ENCODE peak calls at places on chromosomes 6 and 20, in nine cellular contexts. A is osteocyte; P is iPS-NIHi11; R is amniotic epithelial cell; E is T-helper 1 cell; W is kidney tubule cell; Q is activated CD4-positive, alpha-beta T cell treated with anti-CD3 and anti-CD28 coated beads for 1 hour; X is tibial nerve; M is DMS 273 treated with DMSO at 0.1 percent for 48 hours. H is an unnamed sample.

GRCh38 chr6:39614393-39614792 is 110.8 kb downstream of the KIF6 start:
- DNase-seq in A (no peak), P (no peak), R (no peak), E (no peak), W (no peak), Q (no peak), X (no peak), M (no peak), H (no peak)

GRCh38 chr6:165245287-165245686 is 64.1 kb downstream of the C6orf118 start:
- DNase-seq in A (no peak), P (no peak), R (no peak), E (no peak), W (peak; percentile 38), Q (no peak), X (no peak), M (no peak), H (no peak)

GRCh38 chr6:159038914-159039884 is 5.6 kb downstream of the TAGAP start:
- DNase-seq in A (no peak), P (no peak), R (peak; percentile 52), E (no peak), W (peak; percentile 64), Q (no peak), X (no peak), M (no peak), H (no peak)

GRCh38 chr6:3855866-3856265 is 6.7 kb downstream of the FAM50B start:
- DNase-seq in A (no peak), P (no peak), R (no peak), E (no peak), W (no peak), Q (no peak), X (no peak), M (no peak), H (no peak)

GRCh38 chr6:17591292-17591691 is 8.8 kb upstream of the FAM8A1 start:
- DNase-seq in A (no peak), P (no peak), R (no peak), E (no peak), W (no peak), Q (no peak), X (no peak), M (no peak), H (no peak)

GRCh38 chr6:158125271-158125670 is 42.8 kb downstream of the SERAC1 start:
- DNase-seq in A (no peak), P (no peak), R (no peak), E (no peak), W (no peak), Q (no peak), X (no peak), M (no peak), H (no peak)

GRCh38 chr6:13411484-13411883 is 75.9 kb downstream of the GFOD1 start:
- DNase-seq in A (no peak), P (no peak), R (no peak), E (no peak), W (no peak), Q (no peak), X (no peak), M (no peak), H (no peak)

GRCh38 chr6:139406577-139407343 is 32.3 kb upstream of the CITED2 start:
- DNase-seq in A (no peak), P (no peak), R (no peak), E (no peak), W (peak; percentile 70), Q (no peak), X (no peak), M (no peak), H (no peak)

GRCh38 chr6:5094327-5094726 is 9.2 kb downstream of the PPP1R3G start:
- DNase-seq in A (no peak), P (no peak), R (peak; percentile 95), E (no peak), W (peak; percentile 63), Q (no peak), X (no peak), M (no peak), H (no peak)

GRCh38 chr20:21796059-21796458 is 90.6 kb downstream of the PAX1 start:
- DNase-seq in A (no peak), P (peak; percentile 22), R (no peak), E (no peak), W (no peak), Q (no peak), X (no peak), M (no peak), H (no peak)

GRCh38 chr6:165001502-165002157 is 307.8 kb downstream of the C6orf118 start:
- DNase-seq in A (no peak), P (no peak), R (no peak), E (no peak), W (no peak), Q (no peak), X (no peak), M (no peak), H (no peak)

GRCh38 chr20:10856237-10856636 is 182.4 kb upstream of the JAG1 start:
- DNase-seq in A (no peak), P (no peak), R (no peak), E (no peak), W (peak; percentile 25), Q (no peak), X (no peak), M (no peak), H (no peak)

GRCh38 chr6:36423101-36423824 is 19.4 kb downstream of the PXT1 start:
- DNase-seq in A (peak; percentile 100), P (peak; percentile 98), R (peak; percentile 96), E (peak; percentile 98), W (peak; percentile 98), Q (peak; percentile 98), X (peak; percentile 98), M (peak; percentile 97), H (peak; percentile 88)

GRCh38 chr20:2978519-2978918 is 64.9 kb upstream of the GNRH2 start:
- DNase-seq in A (no peak), P (no peak), R (no peak), E (no peak), W (no peak), Q (no peak), X (no peak), M (no peak), H (no peak)

GRCh38 chr6:109237986-109238329 is 142.7 kb downstream of the CEP57L1 start:
- DNase-seq in A (no peak), P (no peak), R (no peak), E (no peak), W (no peak), Q (no peak), X (no peak), M (no peak), H (no peak)

GRCh38 chr6:33677153-33677660 is 34.3 kb downstream of the UQCC2 start:
- DNase-seq in A (no peak), P (no peak), R (no peak), E (no peak), W (no peak), Q (no peak), X (no peak), M (no peak), H (no peak)

GRCh38 chr6:40894962-40895799 is 143.8 kb downstream of the UNC5CL start:
- DNase-seq in A (no peak), P (peak; percentile 84), R (peak; percentile 39), E (no peak), W (peak; percentile 81), Q (no peak), X (peak; percentile 12), M (no peak), H (no peak)

GRCh38 chr6:84635081-84635745 is 129.2 kb downstream of the TBX18 start:
- DNase-seq in A (no peak), P (no peak), R (peak; percentile 93), E (no peak), W (peak; percentile 32), Q (no peak), X (no peak), M (no peak), H (no peak)

GRCh38 chr6:111651185-111652034 is 45.7 kb upstream of the TRAF3IP2 start:
- DNase-seq in A (no peak), P (no peak), R (peak; percentile 44), E (no peak), W (no peak), Q (no peak), X (no peak), M (no peak), H (no peak)

GRCh38 chr6:137136065-137136464 is 37.4 kb downstream of the IL22RA2 start:
- DNase-seq in A (no peak), P (no peak), R (no peak), E (no peak), W (no peak), Q (no peak), X (no peak), M (no peak), H (no peak)

H was measured in NCI-H524 treated with DMSO at 0.1 percent for 48 hours.